ENCODE peak calls at places on chromosomes 7 and 10, in four cellular contexts. U is CD8-positive, alpha-beta memory T cell; Q is neural crest cell; H is activated CD4-positive, alpha-beta T cell treated with anti-CD3 and anti-CD28 coated beads, Interleukin-2, amount 10 ng/mL, durations not matched to agents 7 days and 5 days. D is an unnamed sample.

GRCh38 chr7:40137563-40137962 is 2.8 kb downstream of the SUGCT start:
- DNase-seq in H (no peak), Q (no peak), U (no peak), D (no peak)

GRCh38 chr7:30908681-30909080 is 3.0 kb upstream of the AQP1 start:
- DNase-seq in Q (no peak), H (no peak), U (no peak), D (no peak)

GRCh38 chr10:60901561-60902235 is 42.3 kb downstream of the RHOBTB1 start:
- DNase-seq in Q (no peak), U (no peak), H (no peak), D (no peak)

GRCh38 chr7:26197153-26198115 is 3.1 kb downstream of the HNRNPA2B1 start:
- DNase-seq in Q (no peak), H (no peak), U (no peak), D (no peak)

GRCh38 chr7:101125989-101126650 is 784 bp upstream of the SERPINE1 start:
- DNase-seq in U (no peak), H (no peak), Q (no peak), D (no peak)

GRCh38 chr7:57398548-57398947 is 51.4 kb upstream of the ZNF716 start:
- DNase-seq in H (no peak), U (no peak), Q (no peak), D (no peak)

GRCh38 chr7:14073543-14073942 is 84.1 kb upstream of the ETV1 start:
- DNase-seq in U (no peak), Q (no peak), H (no peak), D (no peak)

GRCh38 chr7:35630573-35630972 is 64.4 kb downstream of the HERPUD2 start:
- DNase-seq in Q (no peak), H (no peak), U (no peak), D (no peak)

GRCh38 chr7:144384555-144385245 is 18.8 kb downstream of the NOBOX start:
- DNase-seq in H (peak), U (no peak), Q (no peak), D (no peak)

GRCh38 chr7:63044721-63045120 is 953.9 kb upstream of the ZNF722 start:
- DNase-seq in U (no peak), H (no peak), Q (no peak), D (no peak)

GRCh38 chr7:146864644-146865043 is 748.0 kb downstream of the CNTNAP2 start:
- DNase-seq in U (no peak), Q (no peak), H (no peak), D (no peak)

GRCh38 chr10:3709456-3709855 is 75.6 kb downstream of the KLF6 start:
- DNase-seq in U (no peak), Q (no peak), H (no peak), D (no peak)

GRCh38 chr7:34277016-34277800 is 371.9 kb downstream of the BMPER start:
- DNase-seq in H (no peak), Q (no peak), U (no peak), D (no peak)

GRCh38 chr10:72834183-72834825 is 59.2 kb upstream of the OIT3 start:
- DNase-seq in U (peak), Q (peak), H (peak), D (no peak)

GRCh38 chr10:116099031-116099430 is 174.0 kb downstream of the GFRA1 start:
- DNase-seq in U (no peak), H (no peak), Q (no peak), D (no peak)

GRCh38 chr7:6226194-6226799 is 46.1 kb downstream of the CYTH3 start:
- DNase-seq in Q (no peak), U (no peak), H (no peak), D (no peak)

GRCh38 chr10:8061274-8062211 is 7.1 kb downstream of the GATA3 start:
- DNase-seq in Q (no peak), H (peak), U (peak), D (no peak)

GRCh38 chr7:36904802-36905201 is 180.5 kb upstream of the AOAH start:
- DNase-seq in Q (no peak), H (no peak), U (no peak), D (no peak)

GRCh38 chr7:27168265-27168947 is 3.1 kb upstream of the HOXA9 start:
- DNase-seq in U (peak), H (no peak), Q (no peak), D (no peak)

GRCh38 chr10:14022954-14023353 is 307.8 kb downstream of the FRMD4A start:
- DNase-seq in U (no peak), H (no peak), Q (no peak), D (no peak)

GRCh38 chr10:15558136-15558535 is 161.6 kb downstream of the ITGA8 start:
- DNase-seq in H (no peak), Q (no peak), U (no peak), D (no peak)

GRCh38 chr10:79552143-79552542 is 8.1 kb downstream of the SFTPA2 start:
- DNase-seq in U (no peak), Q (no peak), H (no peak), D (no peak)

GRCh38 chr10:119268871-119269506 is 61.6 kb downstream of the GRK5 start:
- DNase-seq in H (peak), U (peak), Q (no peak), D (peak)

GRCh38 chr10:55220975-55221374 is 419.9 kb upstream of the PCDH15 start:
- DNase-seq in H (no peak), U (no peak), Q (no peak), D (no peak)

GRCh38 chr7:129098409-129099084 is 43.6 kb upstream of the TNPO3 start:
- DNase-seq in H (no peak), U (no peak), Q (no peak), D (no peak)

GRCh38 chr10:83991986-83992753 is 147.1 kb upstream of the GHITM start:
- DNase-seq in U (no peak), H (peak), Q (peak), D (no peak)

GRCh38 chr10:75508814-75509306 is 77.4 kb downstream of the LRMDA start:
- DNase-seq in U (no peak), Q (no peak), H (no peak), D (no peak)

GRCh38 chr7:79296553-79297320 is 156.7 kb downstream of the MAGI2 start:
- DNase-seq in U (no peak), Q (no peak), H (no peak), D (no peak)

GRCh38 chr7:128122577-128123290 is 91.5 kb upstream of the LRRC4 start:
- DNase-seq in U (no peak), Q (no peak), H (no peak), D (no peak)